ENCODE peak calls at places on chromosomes 1 and 21, in ten cellular contexts. C, N, J, P, Y, R, G, S, H and X are unnamed samples.
A peak's percentile ranks its signal among the peaks of the same experiment; 100 is the strongest.

GRCh38 chr1:44681905-44682900 is 7.7 kb downstream of the ARMH1 start:
- DNase-seq in C (no peak), N (no peak), J (no peak), P (no peak), Y (no peak), R (no peak), G (no peak), S (no peak), H (no peak), X (no peak)

GRCh38 chr1:175922254-175922881 is 179.0 kb upstream of the TNR start:
- DNase-seq in C (no peak), N (no peak), J (no peak), P (no peak), Y (no peak), R (no peak), G (no peak), S (no peak), H (no peak), X (no peak)

GRCh38 chr21:34630536-34631143 is 15.7 kb upstream of the RCAN1 start:
- DNase-seq in C (peak; percentile 46), N (peak; percentile 43), J (peak; percentile 72), P (peak; percentile 13), Y (peak; percentile 82), R (peak; percentile 69), G (no peak), S (no peak), H (no peak), X (no peak)

GRCh38 chr1:165595561-165595960 is 35.5 kb upstream of the MGST3 start:
- DNase-seq in C (no peak), N (no peak), J (no peak), P (peak; percentile 45), Y (no peak), R (no peak), G (no peak), S (no peak), H (no peak), X (no peak)

GRCh38 chr1:53341961-53342707 is 14.3 kb upstream of the LRP8 start:
- DNase-seq in C (no peak), N (no peak), J (no peak), P (no peak), Y (no peak), R (no peak), G (no peak), S (no peak), H (peak; percentile 50), X (no peak)

GRCh38 chr1:161737625-161738024 is 12.0 kb upstream of the DUSP12 start:
- DNase-seq in C (no peak), N (no peak), J (no peak), P (no peak), Y (no peak), R (no peak), G (no peak), S (no peak), H (no peak), X (no peak)

GRCh38 chr1:241551759-241552638 is 19.8 kb downstream of the KMO start:
- DNase-seq in C (no peak), N (peak; percentile 21), J (peak; percentile 58), P (no peak), Y (peak; percentile 97), R (peak; percentile 42), G (no peak), S (peak; percentile 6), H (peak; percentile 75), X (peak; percentile 80)

GRCh38 chr1:213564215-213564659 is 423.5 kb upstream of the PROX1 start:
- DNase-seq in C (no peak), N (no peak), J (no peak), P (no peak), Y (peak; percentile 74), R (no peak), G (no peak), S (no peak), H (no peak), X (no peak)

GRCh38 chr1:21510113-21510493 is 880 bp downstream of the ALPL start:
- DNase-seq in C (peak; percentile 73), N (no peak), J (no peak), P (no peak), Y (no peak), R (no peak), G (no peak), S (no peak), H (no peak), X (no peak)

GRCh38 chr1:115291731-115292130 is 46.3 kb downstream of the NGF start:
- DNase-seq in C (no peak), N (no peak), J (no peak), P (peak; percentile 83), Y (no peak), R (no peak), G (no peak), S (no peak), H (no peak), X (no peak)